ENCODE peak calls at places on chromosomes 6 and 20, in seven cellular contexts. V, O, Y, Q, S, X and L are unnamed samples.

GRCh38 chr6:82364087-82365010 is 732 bp downstream of the TPBG start:
- DNase-seq in V (peak), O (peak), Y (peak), Q (peak), S (peak), X (peak), L (no peak)

GRCh38 chr20:14127831-14128230 is 132.5 kb downstream of the MACROD2 start:
- DNase-seq in V (no peak), O (no peak), Y (no peak), Q (no peak), S (no peak), X (no peak), L (no peak)

GRCh38 chr6:130307752-130308361 is 58.0 kb upstream of the TMEM200A start:
- DNase-seq in V (peak), O (peak), Y (no peak), Q (no peak), S (no peak), X (no peak), L (no peak)

GRCh38 chr6:160391419-160392116 is 43.4 kb downstream of the SLC22A3 start:
- DNase-seq in V (no peak), O (peak), Y (no peak), Q (no peak), S (no peak), X (no peak), L (peak)

GRCh38 chr6:35219683-35220326 is 6.0 kb downstream of the SCUBE3 start:
- DNase-seq in V (peak), O (no peak), Y (no peak), Q (no peak), S (no peak), X (no peak), L (no peak)

GRCh38 chr6:139855741-139856206 is 481.3 kb upstream of the CITED2 start:
- DNase-seq in V (peak), O (no peak), Y (no peak), Q (no peak), S (no peak), X (no peak), L (no peak)

GRCh38 chr6:43014434-43014909 is 423 bp downstream of the KLHDC3 start:
- DNase-seq in V (peak), O (peak), Y (no peak), Q (no peak), S (no peak), X (no peak), L (no peak)

GRCh38 chr20:10982692-10983091 is 308.9 kb upstream of the JAG1 start:
- DNase-seq in V (peak), O (peak), Y (no peak), Q (no peak), S (no peak), X (peak), L (no peak)

GRCh38 chr20:62707981-62708521 is 585 bp upstream of the NTSR1 start:
- DNase-seq in V (no peak), O (peak), Y (no peak), Q (peak), S (no peak), X (no peak), L (no peak)

GRCh38 chr20:33936651-33937050 is 57.1 kb upstream of the RALY start:
- DNase-seq in V (no peak), O (no peak), Y (no peak), Q (no peak), S (no peak), X (no peak), L (no peak)

GRCh38 chr20:10217517-10218410 is 866 bp upstream of the SNAP25 start:
- DNase-seq in V (peak), O (peak), Y (no peak), Q (no peak), S (no peak), X (no peak), L (peak)

GRCh38 chr20:46317685-46318177 is 9.4 kb upstream of the CDH22 start:
- DNase-seq in V (no peak), O (no peak), Y (peak), Q (no peak), S (peak), X (no peak), L (no peak)

GRCh38 chr6:8059129-8059528 is 5.1 kb downstream of the BLOC1S5 start:
- DNase-seq in V (peak), O (no peak), Y (no peak), Q (no peak), S (no peak), X (no peak), L (no peak)
- TF ChIP-seq CTCF in V (peak), O (peak), Y (peak), Q (no peak), S (peak), X (no peak), L (peak)

GRCh38 chr6:56595490-56596122 is 47.1 kb downstream of the DST start:
- DNase-seq in V (peak), O (peak), Y (no peak), Q (no peak), S (peak), X (peak), L (peak)

GRCh38 chr6:56594699-56595098 is 48.0 kb downstream of the DST start:
- DNase-seq in V (no peak), O (no peak), Y (no peak), Q (no peak), S (peak), X (no peak), L (no peak)

DNA sequence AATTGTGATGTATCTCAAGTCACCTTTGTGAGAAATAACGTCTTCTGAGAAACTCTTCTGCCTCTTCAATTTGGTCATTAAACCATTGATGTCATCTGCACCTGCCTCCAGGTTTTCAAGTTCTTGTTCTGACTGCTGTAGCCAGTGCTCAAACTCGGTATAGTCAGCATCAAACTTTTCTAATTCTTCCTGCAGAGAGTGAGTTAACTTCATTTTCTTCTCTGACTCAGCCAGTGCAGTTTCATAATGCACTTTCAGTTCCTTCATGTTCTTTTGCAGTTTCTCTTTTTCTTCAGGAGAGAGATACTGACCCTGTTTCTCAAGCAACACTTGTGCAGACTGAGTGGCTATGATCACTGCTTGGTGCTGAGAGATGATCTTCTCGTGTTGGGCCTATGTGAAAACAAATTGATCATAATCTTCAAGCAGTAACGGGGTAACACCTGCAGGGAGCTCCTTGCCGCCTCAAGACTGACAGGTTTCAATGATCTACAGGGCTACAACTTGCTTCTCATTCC is 48.8 kb downstream of the DST start:
- DNase-seq in V (peak), O (no peak), Y (no peak), Q (no peak), S (no peak), X (no peak), L (no peak)
- H3K4me3 ChIP-seq in V (no peak), O (no peak), Y (no peak), Q (no peak), S (no peak), X (no peak), L (no peak)

GRCh38 chr20:32820000-32820697 is 395 bp downstream of the MAPRE1 start:
- DNase-seq in V (peak), O (peak), Y (no peak), Q (peak), S (no peak), X (peak), L (no peak)
- TF ChIP-seq POLR2A in V (peak), O (peak), Y (no peak), Q (peak), S (no peak), X (no peak), L (peak)

GRCh38 chr6:87070750-87071149 is 24.2 kb downstream of the CGA start:
- DNase-seq in V (no peak), O (no peak), Y (no peak), Q (no peak), S (no peak), X (no peak), L (no peak)

GRCh38 chr6:87068804-87069203 is 26.1 kb downstream of the CGA start:
- DNase-seq in V (no peak), O (no peak), Y (no peak), Q (no peak), S (no peak), X (no peak), L (no peak)

GRCh38 chr6:87065117-87065516 is 29.8 kb downstream of the CGA start:
- DNase-seq in V (no peak), O (no peak), Y (no peak), Q (no peak), S (no peak), X (no peak), L (no peak)

GRCh38 chr6:87071683-87072082 is 23.2 kb downstream of the CGA start:
- DNase-seq in V (no peak), O (no peak), Y (no peak), Q (no peak), S (no peak), X (no peak), L (no peak)

DNA sequence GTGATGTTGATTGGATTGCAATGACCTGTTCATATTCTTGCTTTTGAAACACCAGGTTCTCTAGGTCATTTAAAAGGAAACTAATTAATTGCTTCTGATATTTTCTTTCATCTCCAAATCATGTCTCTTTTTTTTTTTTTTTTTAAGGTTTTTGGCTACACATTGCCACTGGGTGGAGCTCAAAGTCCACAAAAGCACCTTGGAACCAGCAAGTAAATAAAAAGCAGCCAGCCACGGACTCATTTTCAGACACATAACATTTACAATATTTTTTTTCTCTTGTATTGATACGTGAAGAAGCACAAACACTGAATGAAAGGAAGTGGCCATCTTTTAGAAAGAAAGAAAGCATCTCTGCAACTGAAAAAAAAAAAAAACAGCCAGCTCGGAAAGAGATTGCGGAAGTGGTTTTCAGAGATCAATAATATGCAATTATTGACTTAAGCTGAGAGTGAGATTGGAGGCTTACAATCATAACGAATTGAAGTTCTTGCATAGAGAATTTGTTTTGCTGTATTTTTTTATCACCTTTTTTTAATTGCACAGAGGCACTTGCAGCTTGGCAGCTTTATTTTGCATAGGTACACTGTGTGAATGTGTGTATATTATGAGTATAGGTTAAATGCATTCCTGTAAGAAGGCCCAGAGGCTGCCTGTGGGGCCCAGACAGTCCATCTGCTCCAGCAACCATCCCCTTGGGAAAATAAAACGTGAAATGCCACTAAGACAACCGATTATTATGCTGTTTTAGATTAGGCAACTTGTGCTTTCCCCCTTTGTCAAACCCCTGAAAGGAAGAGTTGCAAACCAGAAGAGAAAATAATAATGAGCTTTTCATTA is 28.2 kb downstream of the CGA start:
- DNase-seq in V (peak), O (peak), Y (no peak), Q (no peak), S (peak), X (peak), L (peak)
- TF ChIP-seq CTCF in V (peak), O (peak), Y (peak), Q (peak), S (peak), X (peak), L (peak)

GRCh38 chr20:15986690-15987089 is 586.6 kb downstream of the KIF16B start:
- DNase-seq in V (no peak), O (no peak), Y (no peak), Q (no peak), S (no peak), X (no peak), L (no peak)
- H3K4me3 ChIP-seq in V (no peak), O (no peak), Y (no peak), Q (no peak), S (no peak), X (no peak), L (peak)